ENCODE peak calls at places on chromosomes 4 and X, in four cellular contexts. B, M, G and Q are unnamed samples.

GRCh38 chrX:129759576-129760061 is 20.1 kb upstream of the SASH3 start:
- DNase-seq in B (peak; percentile 51), M (no peak), G (peak; percentile 2), Q (no peak)

GRCh38 chr4:168162604-168163003 is 70.3 kb downstream of the ANXA10 start:
- DNase-seq in B (no peak), M (no peak), G (no peak), Q (no peak)

GRCh38 chr4:37516057-37516775 is 170.0 kb downstream of the RELL1 start:
- DNase-seq in B (no peak), M (no peak), G (peak; percentile 10), Q (no peak)

GRCh38 chr4:158371158-158371557 is 150.5 kb upstream of the RXFP1 start:
- DNase-seq in B (peak; percentile 14), M (no peak), G (no peak), Q (peak; percentile 3)

GRCh38 chr4:167622481-167623240 is 388.4 kb upstream of the SPOCK3 start:
- DNase-seq in B (peak; percentile 69), M (peak; percentile 74), G (peak; percentile 75), Q (peak; percentile 2)

GRCh38 chrX:115337735-115338134 is 48.2 kb downstream of the LUZP4 start:
- DNase-seq in B (peak; percentile 37), M (no peak), G (no peak), Q (no peak)

GRCh38 chrX:10326578-10326977 is 169.8 kb downstream of the CLCN4 start:
- DNase-seq in B (peak; percentile 20), M (peak; percentile 25), G (no peak), Q (no peak)

GRCh38 chr4:878796-879729 is 53.1 kb downstream of the GAK start:
- DNase-seq in B (no peak), M (no peak), G (no peak), Q (no peak)

GRCh38 chr4:108114503-108114902 is 54.2 kb downstream of the LEF1 start:
- DNase-seq in B (no peak), M (no peak), G (peak; percentile 27), Q (no peak)

GRCh38 chr4:169492436-169493163 is 119.8 kb downstream of the NEK1 start:
- DNase-seq in B (peak; percentile 70), M (peak; percentile 34), G (peak; percentile 72), Q (no peak)

GRCh38 chr4:117085185-117085701 is at the start of gene TRAM1L1:
- DNase-seq in B (peak; percentile 94), M (peak; percentile 95), G (peak; percentile 90), Q (no peak)

GRCh38 chr4:149709640-149710039 is 106.0 kb downstream of the IQCM start:
- DNase-seq in B (no peak), M (no peak), G (no peak), Q (no peak)

GRCh38 chrX:137747231-137747630 is 181.3 kb downstream of the ZIC3 start:
- DNase-seq in B (no peak), M (no peak), G (peak; percentile 71), Q (no peak)

GRCh38 chr4:94452476-94453300 is 946 bp downstream of the PDLIM5 start:
- DNase-seq in B (peak; percentile 87), M (peak; percentile 73), G (peak; percentile 84), Q (peak; percentile 60)

GRCh38 chrX:39464253-39464652 is 633.5 kb downstream of the BCOR start:
- DNase-seq in B (no peak), M (no peak), G (no peak), Q (no peak)

GRCh38 chrX:154988719-154989118 is 33.8 kb downstream of the F8 start:
- DNase-seq in B (no peak), M (no peak), G (peak; percentile 4), Q (no peak)

GRCh38 chrX:42028113-42028512 is 104.8 kb upstream of the CASK start:
- DNase-seq in B (no peak), M (no peak), G (no peak), Q (no peak)

GRCh38 chr4:111842336-111842735 is 302.9 kb upstream of the FAM241A start:
- DNase-seq in B (no peak), M (no peak), G (no peak), Q (no peak)

GRCh38 chr4:184417802-184418511 is 56.4 kb downstream of the IRF2 start:
- DNase-seq in B (peak; percentile 83), M (no peak), G (no peak), Q (no peak)

GRCh38 chr4:38654273-38654672 is 9.7 kb upstream of the KLF3 start:
- DNase-seq in B (no peak), M (no peak), G (no peak), Q (no peak)

GRCh38 chr4:16908377-16909021 is 10.1 kb upstream of the LDB2 start:
- DNase-seq in B (no peak), M (no peak), G (peak; percentile 74), Q (no peak)

GRCh38 chr4:122914292-122914904 is 8.0 kb downstream of the NUDT6 start:
- DNase-seq in B (no peak), M (no peak), G (peak; percentile 43), Q (no peak)

GRCh38 chr4:74435296-74435695 is 9.6 kb upstream of the AREG start:
- DNase-seq in B (no peak), M (no peak), G (no peak), Q (no peak)

GRCh38 chr4:87856816-87857215 is 24.0 kb downstream of the MEPE start:
- DNase-seq in B (no peak), M (no peak), G (peak; percentile 22), Q (no peak)

GRCh38 chr4:112908511-112908910 is 140.9 kb upstream of the ANK2 start:
- DNase-seq in B (no peak), M (peak; percentile 30), G (peak; percentile 26), Q (no peak)

GRCh38 chr4:127521463-127521862 is 111.3 kb upstream of the INTU start:
- DNase-seq in B (no peak), M (no peak), G (no peak), Q (no peak)

GRCh38 chr4:11402192-11402591 is 26.5 kb downstream of the HS3ST1 start:
- DNase-seq in B (no peak), M (no peak), G (no peak), Q (no peak)